ENCODE peak calls at places on chromosomes 6 and 20, in four cellular contexts. T is sigmoid colon, L is pons, X is Daoy. F is an unnamed sample.

GRCh38 chr6:11537229-11538048 is at the start of gene TMEM170B:
- DNase-seq in T (peak), L (peak), X (peak), F (peak)

GRCh38 chr6:166485651-166486535 is 100.6 kb downstream of the RAMACL start:
- DNase-seq in T (no peak), L (no peak), X (no peak), F (no peak)

GRCh38 chr20:31718952-31719643 is 3.6 kb downstream of the BCL2L1 start:
- DNase-seq in T (no peak), L (peak), X (no peak), F (peak)

GRCh38 chr6:1182722-1183521 is 129.0 kb upstream of the FOXQ1 start:
- DNase-seq in T (no peak), L (no peak), X (no peak), F (no peak)

GRCh38 chr20:63183422-63184146 is 32.3 kb downstream of the YTHDF1 start:
- DNase-seq in T (no peak), L (no peak), X (peak), F (peak)

GRCh38 chr6:43172127-43173007 is 1.3 kb downstream of the SRF start:
- DNase-seq in T (peak), L (peak), X (peak), F (peak)

GRCh38 chr20:50310673-50311051 is 120.0 kb downstream of the CEBPB start:
- DNase-seq in T (no peak), L (no peak), X (no peak), F (no peak)

GRCh38 chr20:44696315-44696714 is 18.9 kb upstream of the CCN5 start:
- DNase-seq in T (no peak), L (no peak), X (peak), F (peak)

GRCh38 chr6:119467478-119468081 is 118.0 kb upstream of the MAN1A1 start:
- DNase-seq in T (no peak), L (no peak), X (peak), F (no peak)

GRCh38 chr20:62025394-62025793 is 40.3 kb downstream of the TAF4 start:
- DNase-seq in T (no peak), L (no peak), X (no peak), F (no peak)

GRCh38 chr6:49327005-49327404 is 136.0 kb downstream of the MMUT start:
- DNase-seq in T (no peak), L (no peak), X (no peak), F (no peak)

GRCh38 chr6:46284472-46284871 is 113.7 kb upstream of the ENPP5 start:
- DNase-seq in T (no peak), L (no peak), X (no peak), F (no peak)

F was measured in RPMI8226.